ENCODE peak calls at places on chromosomes 5 and 9, in nine cellular contexts. One of them, this sample, is unnamed.

GRCh38 chr5:153460421-153460820 is 30.0 kb upstream of the GRIA1 start:
- DNase-seq in T1000: no peak
- DNase-seq in NCI-H1092 treated with DMSO at 0.1 percent for 48 hours: no peak
- DNase-seq in foreskin keratinocyte: no peak
- DNase-seq in stimulated activated CD8-positive, alpha-beta memory T cell treated with anti-CD3 and anti-CD28 coated beads, Interleukin-15, amount 100 ng/mL, for 24 hours: no peak
- DNase-seq in WERI-Rb-1: no peak
- DNase-seq in body of pancreas: no peak
- DNase-seq in GM12891: no peak
- DNase-seq in spleen: no peak
- DNase-seq in this sample: no peak

GRCh38 chr5:82641362-82641988 is 363.3 kb upstream of the RPS23 start:
- DNase-seq in T1000: peak
- DNase-seq in NCI-H1092 treated with DMSO at 0.1 percent for 48 hours: peak
- DNase-seq in foreskin keratinocyte: peak
- DNase-seq in stimulated activated CD8-positive, alpha-beta memory T cell treated with anti-CD3 and anti-CD28 coated beads, Interleukin-15, amount 100 ng/mL, for 24 hours: no peak
- DNase-seq in WERI-Rb-1: peak
- DNase-seq in body of pancreas: peak
- DNase-seq in GM12891: peak
- DNase-seq in spleen: no peak
- DNase-seq in this sample: no peak

GRCh38 chr9:99966720-99967119 is 60.3 kb downstream of the STX17 start:
- DNase-seq in T1000: no peak
- DNase-seq in NCI-H1092 treated with DMSO at 0.1 percent for 48 hours: no peak
- DNase-seq in foreskin keratinocyte: peak
- DNase-seq in stimulated activated CD8-positive, alpha-beta memory T cell treated with anti-CD3 and anti-CD28 coated beads, Interleukin-15, amount 100 ng/mL, for 24 hours: no peak
- DNase-seq in WERI-Rb-1: no peak
- DNase-seq in body of pancreas: peak
- DNase-seq in GM12891: no peak
- DNase-seq in spleen: no peak
- DNase-seq in this sample: no peak

GRCh38 chr5:116011046-116011445 is 21.2 kb upstream of the ARL14EPL start:
- DNase-seq in T1000: no peak
- DNase-seq in NCI-H1092 treated with DMSO at 0.1 percent for 48 hours: no peak
- DNase-seq in foreskin keratinocyte: no peak
- DNase-seq in stimulated activated CD8-positive, alpha-beta memory T cell treated with anti-CD3 and anti-CD28 coated beads, Interleukin-15, amount 100 ng/mL, for 24 hours: no peak
- DNase-seq in WERI-Rb-1: no peak
- DNase-seq in body of pancreas: no peak
- DNase-seq in GM12891: no peak
- DNase-seq in spleen: no peak
- DNase-seq in this sample: no peak

GRCh38 chr9:69674741-69675438 is 2.7 kb upstream of the APBA1 start:
- DNase-seq in T1000: no peak
- DNase-seq in NCI-H1092 treated with DMSO at 0.1 percent for 48 hours: no peak
- DNase-seq in foreskin keratinocyte: peak
- DNase-seq in stimulated activated CD8-positive, alpha-beta memory T cell treated with anti-CD3 and anti-CD28 coated beads, Interleukin-15, amount 100 ng/mL, for 24 hours: no peak
- DNase-seq in WERI-Rb-1: no peak
- DNase-seq in body of pancreas: no peak
- DNase-seq in GM12891: no peak
- DNase-seq in spleen: no peak
- DNase-seq in this sample: no peak

GRCh38 chr9:33270146-33270545 is 5.3 kb downstream of the CHMP5 start:
- DNase-seq in T1000: no peak
- DNase-seq in NCI-H1092 treated with DMSO at 0.1 percent for 48 hours: no peak
- DNase-seq in foreskin keratinocyte: no peak
- DNase-seq in stimulated activated CD8-positive, alpha-beta memory T cell treated with anti-CD3 and anti-CD28 coated beads, Interleukin-15, amount 100 ng/mL, for 24 hours: no peak
- DNase-seq in WERI-Rb-1: no peak
- DNase-seq in body of pancreas: no peak
- DNase-seq in GM12891: no peak
- DNase-seq in spleen: no peak
- DNase-seq in this sample: no peak

GRCh38 chr5:67416986-67417385 is 220.4 kb upstream of the CD180 start:
- DNase-seq in T1000: no peak
- DNase-seq in NCI-H1092 treated with DMSO at 0.1 percent for 48 hours: no peak
- DNase-seq in foreskin keratinocyte: no peak
- DNase-seq in stimulated activated CD8-positive, alpha-beta memory T cell treated with anti-CD3 and anti-CD28 coated beads, Interleukin-15, amount 100 ng/mL, for 24 hours: no peak
- DNase-seq in WERI-Rb-1: no peak
- DNase-seq in body of pancreas: no peak
- DNase-seq in GM12891: no peak
- DNase-seq in spleen: no peak
- DNase-seq in this sample: no peak

GRCh38 chr5:677131-678101 is 15.7 kb downstream of the TPPP start:
- DNase-seq in T1000: no peak
- DNase-seq in NCI-H1092 treated with DMSO at 0.1 percent for 48 hours: no peak
- DNase-seq in foreskin keratinocyte: no peak
- DNase-seq in stimulated activated CD8-positive, alpha-beta memory T cell treated with anti-CD3 and anti-CD28 coated beads, Interleukin-15, amount 100 ng/mL, for 24 hours: no peak
- DNase-seq in WERI-Rb-1: no peak
- DNase-seq in body of pancreas: peak
- DNase-seq in GM12891: no peak
- DNase-seq in spleen: peak
- DNase-seq in this sample: peak

GRCh38 chr5:31987985-31988710 is 186.0 kb downstream of the GOLPH3 start:
- DNase-seq in T1000: peak
- DNase-seq in NCI-H1092 treated with DMSO at 0.1 percent for 48 hours: no peak
- DNase-seq in foreskin keratinocyte: peak
- DNase-seq in stimulated activated CD8-positive, alpha-beta memory T cell treated with anti-CD3 and anti-CD28 coated beads, Interleukin-15, amount 100 ng/mL, for 24 hours: no peak
- DNase-seq in WERI-Rb-1: no peak
- DNase-seq in body of pancreas: no peak
- DNase-seq in GM12891: no peak
- DNase-seq in spleen: peak
- DNase-seq in this sample: no peak

GRCh38 chr5:149456597-149457392 is 77.7 kb upstream of the IL17B start:
- DNase-seq in T1000: no peak
- DNase-seq in NCI-H1092 treated with DMSO at 0.1 percent for 48 hours: no peak
- DNase-seq in foreskin keratinocyte: no peak
- DNase-seq in stimulated activated CD8-positive, alpha-beta memory T cell treated with anti-CD3 and anti-CD28 coated beads, Interleukin-15, amount 100 ng/mL, for 24 hours: no peak
- DNase-seq in WERI-Rb-1: no peak
- DNase-seq in body of pancreas: no peak
- DNase-seq in GM12891: no peak
- DNase-seq in spleen: no peak
- DNase-seq in this sample: no peak

GRCh38 chr5:84696651-84697050 is 312.0 kb upstream of the EDIL3 start:
- DNase-seq in T1000: peak
- DNase-seq in NCI-H1092 treated with DMSO at 0.1 percent for 48 hours: no peak
- DNase-seq in foreskin keratinocyte: peak
- DNase-seq in stimulated activated CD8-positive, alpha-beta memory T cell treated with anti-CD3 and anti-CD28 coated beads, Interleukin-15, amount 100 ng/mL, for 24 hours: no peak
- DNase-seq in WERI-Rb-1: no peak
- DNase-seq in body of pancreas: no peak
- DNase-seq in GM12891: no peak
- DNase-seq in spleen: no peak
- DNase-seq in this sample: no peak

GRCh38 chr9:19918630-19919029 is 129.8 kb upstream of the SLC24A2 start:
- DNase-seq in T1000: no peak
- DNase-seq in NCI-H1092 treated with DMSO at 0.1 percent for 48 hours: no peak
- DNase-seq in foreskin keratinocyte: no peak
- DNase-seq in stimulated activated CD8-positive, alpha-beta memory T cell treated with anti-CD3 and anti-CD28 coated beads, Interleukin-15, amount 100 ng/mL, for 24 hours: no peak
- DNase-seq in WERI-Rb-1: no peak
- DNase-seq in body of pancreas: no peak
- DNase-seq in GM12891: no peak
- DNase-seq in spleen: no peak
- DNase-seq in this sample: no peak